ENCODE peak calls at places on chromosomes 5 and 9, in ten cellular contexts. One of them, this sample, is unnamed.

GRCh38 chr9:109880276-109881169 is 100.5 kb downstream of the PALM2AKAP2 start:
- DNase-seq in GM23248: peak; percentile 66
- DNase-seq in neuronal stem cell: peak; percentile 9
- DNase-seq in MM.1S: no peak
- DNase-seq in HCT116: peak; percentile 67
- DNase-seq in astrocyte: no peak
- DNase-seq in mesendoderm: peak; percentile 88
- DNase-seq in fibroblast of lung: peak; percentile 37
- DNase-seq in neural progenitor cell: peak; percentile 55
- DNase-seq in endothelial cell of umbilical vein: peak; percentile 49
- DNase-seq in this sample: peak; percentile 17

GRCh38 chr5:111278824-111279504 is 54.8 kb downstream of the CAMK4 start:
- DNase-seq in neural progenitor cell: peak; percentile 82
- DNase-seq in fibroblast of lung: peak; percentile 32
- DNase-seq in neuronal stem cell: peak; percentile 63
- DNase-seq in mesendoderm: peak; percentile 79
- DNase-seq in MM.1S: peak; percentile 56
- DNase-seq in HCT116: peak; percentile 42
- DNase-seq in endothelial cell of umbilical vein: peak; percentile 60
- DNase-seq in GM23248: peak; percentile 13
- DNase-seq in astrocyte: no peak
- DNase-seq in this sample: no peak

GRCh38 chr5:178417391-178417811 is 172.8 kb downstream of the COL23A1 start:
- DNase-seq in astrocyte: no peak
- DNase-seq in fibroblast of lung: peak; percentile 1
- DNase-seq in mesendoderm: no peak
- DNase-seq in neural progenitor cell: no peak
- DNase-seq in GM23248: no peak
- DNase-seq in HCT116: no peak
- DNase-seq in endothelial cell of umbilical vein: no peak
- DNase-seq in MM.1S: no peak
- DNase-seq in neuronal stem cell: no peak
- DNase-seq in this sample: no peak

GRCh38 chr5:173391031-173391430 is 62.8 kb upstream of the STC2 start:
- DNase-seq in HCT116: no peak
- DNase-seq in neuronal stem cell: no peak
- DNase-seq in mesendoderm: no peak
- DNase-seq in neural progenitor cell: peak; percentile 46
- DNase-seq in astrocyte: no peak
- DNase-seq in GM23248: no peak
- DNase-seq in endothelial cell of umbilical vein: no peak
- DNase-seq in fibroblast of lung: no peak
- DNase-seq in MM.1S: no peak
- DNase-seq in this sample: no peak

GRCh38 chr5:63121471-63121870 is 542.9 kb downstream of the LRRC70 start:
- DNase-seq in astrocyte: peak; percentile 6
- DNase-seq in MM.1S: no peak
- DNase-seq in endothelial cell of umbilical vein: no peak
- DNase-seq in GM23248: no peak
- DNase-seq in neural progenitor cell: no peak
- DNase-seq in fibroblast of lung: peak; percentile 18
- DNase-seq in HCT116: no peak
- DNase-seq in mesendoderm: no peak
- DNase-seq in neuronal stem cell: no peak
- DNase-seq in this sample: no peak

GRCh38 chr9:128034821-128035764 is 32.0 kb downstream of the NAIF1 start:
- DNase-seq in astrocyte: peak; percentile 40
- DNase-seq in mesendoderm: peak; percentile 94
- DNase-seq in neural progenitor cell: peak; percentile 85
- DNase-seq in endothelial cell of umbilical vein: peak; percentile 84
- DNase-seq in neuronal stem cell: peak; percentile 76
- DNase-seq in MM.1S: peak; percentile 84
- DNase-seq in GM23248: peak; percentile 85
- DNase-seq in fibroblast of lung: peak; percentile 55
- DNase-seq in HCT116: peak; percentile 85
- DNase-seq in this sample: peak; percentile 72

GRCh38 chr5:68046445-68046844 is 169.1 kb upstream of the PIK3R1 start:
- DNase-seq in neural progenitor cell: no peak
- DNase-seq in neuronal stem cell: no peak
- DNase-seq in endothelial cell of umbilical vein: peak; percentile 42
- DNase-seq in HCT116: peak; percentile 24
- DNase-seq in mesendoderm: peak; percentile 14
- DNase-seq in MM.1S: no peak
- DNase-seq in GM23248: peak; percentile 99
- DNase-seq in fibroblast of lung: peak; percentile 98
- DNase-seq in astrocyte: peak; percentile 97
- DNase-seq in this sample: peak; percentile 87

GRCh38 chr5:32542216-32543059 is 42.9 kb upstream of the SUB1 start:
- DNase-seq in fibroblast of lung: peak; percentile 67
- DNase-seq in mesendoderm: no peak
- DNase-seq in neural progenitor cell: no peak
- DNase-seq in MM.1S: peak; percentile 93
- DNase-seq in neuronal stem cell: no peak
- DNase-seq in HCT116: no peak
- DNase-seq in astrocyte: peak; percentile 59
- DNase-seq in endothelial cell of umbilical vein: no peak
- DNase-seq in GM23248: peak; percentile 44
- DNase-seq in this sample: no peak

GRCh38 chr9:134570151-134570621 is 71.4 kb upstream of the COL5A1 start:
- DNase-seq in GM23248: peak; percentile 54
- DNase-seq in HCT116: no peak
- DNase-seq in neuronal stem cell: no peak
- DNase-seq in MM.1S: no peak
- DNase-seq in fibroblast of lung: no peak
- DNase-seq in astrocyte: no peak
- DNase-seq in endothelial cell of umbilical vein: no peak
- DNase-seq in mesendoderm: no peak
- DNase-seq in neural progenitor cell: no peak
- DNase-seq in this sample: no peak

GRCh38 chr5:153523831-153524230 is 33.4 kb downstream of the GRIA1 start:
- DNase-seq in HCT116: no peak
- DNase-seq in fibroblast of lung: peak; percentile 84
- DNase-seq in MM.1S: no peak
- DNase-seq in GM23248: peak; percentile 70
- DNase-seq in astrocyte: peak; percentile 76
- DNase-seq in neural progenitor cell: no peak
- DNase-seq in mesendoderm: no peak
- DNase-seq in neuronal stem cell: no peak
- DNase-seq in endothelial cell of umbilical vein: peak; percentile 44
- DNase-seq in this sample: peak; percentile 7

GRCh38 chr9:15087031-15087417 is 176.8 kb upstream of the FREM1 start:
- DNase-seq in MM.1S: no peak
- DNase-seq in HCT116: no peak
- DNase-seq in fibroblast of lung: no peak
- DNase-seq in neural progenitor cell: no peak
- DNase-seq in GM23248: peak; percentile 31
- DNase-seq in mesendoderm: no peak
- DNase-seq in neuronal stem cell: no peak
- DNase-seq in endothelial cell of umbilical vein: no peak
- DNase-seq in astrocyte: no peak
- DNase-seq in this sample: no peak

GRCh38 chr9:7273575-7273974 is 515.8 kb downstream of the KDM4C start:
- DNase-seq in HCT116: no peak
- DNase-seq in neuronal stem cell: no peak
- DNase-seq in mesendoderm: peak; percentile 27
- DNase-seq in neural progenitor cell: peak; percentile 62
- DNase-seq in endothelial cell of umbilical vein: no peak
- DNase-seq in astrocyte: no peak
- DNase-seq in GM23248: peak; percentile 40
- DNase-seq in MM.1S: no peak
- DNase-seq in fibroblast of lung: peak; percentile 6
- DNase-seq in this sample: no peak

GRCh38 chr9:69395718-69396117 is 70.7 kb downstream of the ENTREP1 start:
- DNase-seq in neuronal stem cell: no peak
- DNase-seq in MM.1S: no peak
- DNase-seq in astrocyte: no peak
- DNase-seq in fibroblast of lung: no peak
- DNase-seq in neural progenitor cell: no peak
- DNase-seq in HCT116: no peak
- DNase-seq in mesendoderm: no peak
- DNase-seq in endothelial cell of umbilical vein: no peak
- DNase-seq in GM23248: no peak
- DNase-seq in this sample: no peak

GRCh38 chr5:31066655-31067328 is 126.7 kb upstream of the CDH6 start:
- DNase-seq in MM.1S: no peak
- DNase-seq in GM23248: peak; percentile 48
- DNase-seq in fibroblast of lung: peak; percentile 85
- DNase-seq in neural progenitor cell: no peak
- DNase-seq in HCT116: no peak
- DNase-seq in astrocyte: peak; percentile 80
- DNase-seq in neuronal stem cell: no peak
- DNase-seq in mesendoderm: no peak
- DNase-seq in endothelial cell of umbilical vein: no peak
- DNase-seq in this sample: no peak

GRCh38 chr9:121989010-121989409 is 104.1 kb downstream of the TTLL11 start:
- DNase-seq in mesendoderm: peak; percentile 85
- DNase-seq in HCT116: no peak
- DNase-seq in neuronal stem cell: peak; percentile 23
- DNase-seq in neural progenitor cell: peak; percentile 70
- DNase-seq in astrocyte: no peak
- DNase-seq in MM.1S: no peak
- DNase-seq in GM23248: no peak
- DNase-seq in fibroblast of lung: no peak
- DNase-seq in endothelial cell of umbilical vein: peak; percentile 25
- DNase-seq in this sample: no peak

GRCh38 chr5:27038476-27038875 is at the start of gene CDH9:
- DNase-seq in neuronal stem cell: no peak
- DNase-seq in MM.1S: no peak
- DNase-seq in GM23248: no peak
- DNase-seq in mesendoderm: peak; percentile 10
- DNase-seq in endothelial cell of umbilical vein: no peak
- DNase-seq in astrocyte: no peak
- DNase-seq in fibroblast of lung: no peak
- DNase-seq in HCT116: no peak
- DNase-seq in neural progenitor cell: peak; percentile 53
- DNase-seq in this sample: no peak

GRCh38 chr9:36151306-36152210 is 15.0 kb downstream of the GLIPR2 start:
- DNase-seq in MM.1S: peak; percentile 94
- DNase-seq in fibroblast of lung: peak; percentile 85
- DNase-seq in endothelial cell of umbilical vein: peak; percentile 78
- DNase-seq in GM23248: peak; percentile 77
- DNase-seq in mesendoderm: peak; percentile 57
- DNase-seq in HCT116: no peak
- DNase-seq in neural progenitor cell: no peak
- DNase-seq in neuronal stem cell: no peak
- DNase-seq in astrocyte: peak; percentile 75
- DNase-seq in this sample: no peak
- H3K9ac ChIP-seq in MM.1S: peak overlapping the region; percentile 84
- H3K9ac ChIP-seq in fibroblast of lung: no peak overlapping the region
- H3K9ac ChIP-seq in endothelial cell of umbilical vein: peak overlapping the region; percentile 42
- H3K9ac ChIP-seq in GM23248: peak overlapping the region; percentile 16
- H3K9ac ChIP-seq in mesendoderm: no peak overlapping the region
- H3K9ac ChIP-seq in HCT116: no peak overlapping the region
- H3K9ac ChIP-seq in neural progenitor cell: no peak overlapping the region
- H3K9ac ChIP-seq in neuronal stem cell: no peak overlapping the region
- H3K9ac ChIP-seq in astrocyte: no peak overlapping the region
- H3K9ac ChIP-seq in this sample: no peak overlapping the region

DNA sequence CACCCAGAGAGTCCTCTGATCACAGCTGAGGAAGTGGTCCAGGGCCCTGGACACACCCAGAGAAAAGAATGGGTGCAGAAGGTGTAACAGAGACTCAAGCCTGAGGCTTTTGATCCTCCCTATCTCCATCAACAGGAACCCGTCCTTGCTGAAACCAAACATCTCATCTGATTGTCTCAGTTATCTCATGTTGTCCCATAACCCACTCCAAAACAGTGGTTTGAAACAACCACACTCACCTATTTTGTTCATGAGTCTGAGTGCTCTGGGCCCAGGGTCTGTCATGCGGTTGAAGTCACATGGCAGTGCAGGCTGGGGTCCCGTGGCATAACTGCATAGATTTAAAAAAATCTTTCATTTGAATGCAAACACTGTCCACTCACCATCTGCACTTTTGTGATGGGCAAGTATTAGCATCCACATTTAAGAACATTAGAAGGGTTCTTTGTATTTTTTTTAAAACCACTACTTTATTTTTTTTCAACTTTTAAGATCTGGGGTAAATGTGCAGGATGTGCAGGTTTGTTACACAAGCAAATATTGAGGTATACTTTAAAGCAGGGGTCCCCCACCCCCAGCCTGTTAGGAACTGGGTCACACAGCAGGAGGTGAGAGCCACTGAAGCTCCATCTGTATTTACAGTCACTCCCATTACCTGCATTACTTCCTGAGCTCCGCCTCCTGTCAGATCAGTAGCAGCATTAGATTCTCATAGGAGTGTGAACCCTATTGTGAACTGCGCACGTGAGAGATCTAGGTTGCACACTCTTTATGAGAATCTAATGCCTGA is 255.8 kb downstream of the ROR2 start:
- DNase-seq in HCT116: no peak
- DNase-seq in fibroblast of lung: no peak
- DNase-seq in neural progenitor cell: no peak
- DNase-seq in mesendoderm: no peak
- DNase-seq in astrocyte: no peak
- DNase-seq in MM.1S: no peak
- DNase-seq in GM23248: no peak
- DNase-seq in endothelial cell of umbilical vein: no peak
- DNase-seq in neuronal stem cell: no peak
- DNase-seq in this sample: no peak
- H3K9ac ChIP-seq in HCT116: no peak overlapping the region
- H3K9ac ChIP-seq in fibroblast of lung: no peak overlapping the region
- H3K9ac ChIP-seq in neural progenitor cell: no peak overlapping the region
- H3K9ac ChIP-seq in mesendoderm: no peak overlapping the region
- H3K9ac ChIP-seq in astrocyte: no peak overlapping the region
- H3K9ac ChIP-seq in MM.1S: no peak overlapping the region
- H3K9ac ChIP-seq in GM23248: no peak overlapping the region
- H3K9ac ChIP-seq in endothelial cell of umbilical vein: no peak overlapping the region
- H3K9ac ChIP-seq in neuronal stem cell: no peak overlapping the region
- H3K9ac ChIP-seq in this sample: no peak overlapping the region

GRCh38 chr5:98454407-98454806 is 319.1 kb upstream of the RGMB start:
- DNase-seq in astrocyte: no peak
- DNase-seq in MM.1S: no peak
- DNase-seq in endothelial cell of umbilical vein: no peak
- DNase-seq in neuronal stem cell: no peak
- DNase-seq in HCT116: no peak
- DNase-seq in fibroblast of lung: no peak
- DNase-seq in mesendoderm: no peak
- DNase-seq in GM23248: peak; percentile 82
- DNase-seq in neural progenitor cell: no peak
- DNase-seq in this sample: no peak
- H3K9ac ChIP-seq in astrocyte: peak overlapping the region; percentile 4
- H3K9ac ChIP-seq in MM.1S: no peak overlapping the region
- H3K9ac ChIP-seq in endothelial cell of umbilical vein: peak overlapping the region; percentile 23
- H3K9ac ChIP-seq in neuronal stem cell: no peak overlapping the region
- H3K9ac ChIP-seq in HCT116: no peak overlapping the region
- H3K9ac ChIP-seq in fibroblast of lung: no peak overlapping the region
- H3K9ac ChIP-seq in mesendoderm: no peak overlapping the region
- H3K9ac ChIP-seq in GM23248: peak overlapping the region; percentile 63
- H3K9ac ChIP-seq in neural progenitor cell: no peak overlapping the region
- H3K9ac ChIP-seq in this sample: no peak overlapping the region

DNA sequence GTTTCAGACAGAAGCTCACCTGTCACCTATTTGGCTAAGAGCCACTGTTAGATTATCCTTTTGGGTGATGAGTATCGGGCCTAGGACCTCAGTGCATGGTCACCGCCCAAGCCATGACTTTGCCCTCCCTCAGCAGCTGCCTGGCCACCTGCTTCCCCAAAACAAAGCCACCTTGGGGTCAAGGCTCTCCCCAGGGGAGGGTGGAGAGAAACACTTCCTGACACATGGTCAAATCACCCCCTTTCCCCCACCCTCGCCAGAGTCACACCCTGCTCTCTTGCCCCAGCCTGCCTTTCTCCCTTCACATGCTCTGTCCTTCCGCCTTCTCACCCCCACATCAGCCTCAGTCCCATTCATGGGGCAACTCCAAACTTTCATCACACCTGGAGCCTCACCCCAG is 1.7 kb upstream of the HBEGF start:
- DNase-seq in neuronal stem cell: no peak
- DNase-seq in MM.1S: no peak
- DNase-seq in mesendoderm: no peak
- DNase-seq in neural progenitor cell: no peak
- DNase-seq in GM23248: no peak
- DNase-seq in endothelial cell of umbilical vein: no peak
- DNase-seq in HCT116: no peak
- DNase-seq in fibroblast of lung: no peak
- DNase-seq in astrocyte: no peak
- DNase-seq in this sample: peak; percentile 80
- H3K9ac ChIP-seq in neuronal stem cell: no peak overlapping the region
- H3K9ac ChIP-seq in MM.1S: no peak overlapping the region
- H3K9ac ChIP-seq in mesendoderm: no peak overlapping the region
- H3K9ac ChIP-seq in neural progenitor cell: no peak overlapping the region
- H3K9ac ChIP-seq in GM23248: no peak overlapping the region
- H3K9ac ChIP-seq in endothelial cell of umbilical vein: no peak overlapping the region
- H3K9ac ChIP-seq in HCT116: no peak overlapping the region
- H3K9ac ChIP-seq in fibroblast of lung: no peak overlapping the region
- H3K9ac ChIP-seq in astrocyte: no peak overlapping the region
- H3K9ac ChIP-seq in this sample: peak overlapping the region; percentile 90

This sample was measured in keratinocyte.